ENCODE peak calls at places on chromosomes 13 and 19, in six cellular contexts. Z is stimulated activated CD4-positive, alpha-beta T cell treated with anti-CD3 and anti-CD28 coated beads, Interleukin-2, amount 100 ng/mL, for 24 hours; F is AG04449; A is 8988T; G is CD8-positive, alpha-beta T cell; Q is GM04504. P is an unnamed sample.

GRCh38 chr19:29084266-29084665 is 128.7 kb downstream of the UQCRFS1 start:
- DNase-seq in F (no peak), Z (no peak), Q (peak), G (no peak), A (no peak), P (no peak)

GRCh38 chr19:8321760-8322637 is 703 bp downstream of the RPS28 start:
- DNase-seq in Q (no peak), F (no peak), Z (peak), A (no peak), G (no peak), P (no peak)

GRCh38 chr13:41053384-41053826 is 7.9 kb upstream of the WBP4 start:
- DNase-seq in G (no peak), Z (no peak), A (no peak), F (no peak), Q (peak), P (no peak)

GRCh38 chr13:23639672-23640275 is 69.6 kb downstream of the TNFRSF19 start:
- DNase-seq in G (no peak), Z (no peak), A (no peak), Q (no peak), F (no peak), P (no peak)

GRCh38 chr19:40724848-40725247 is 7.9 kb downstream of the ITPKC start:
- DNase-seq in G (no peak), A (no peak), Z (no peak), F (no peak), Q (no peak), P (no peak)

GRCh38 chr19:711224-711623 is 2.5 kb downstream of the PALM start:
- DNase-seq in Z (no peak), F (no peak), G (no peak), A (no peak), Q (no peak), P (no peak)

GRCh38 chr13:108003626-108004025 is 211.7 kb downstream of the LIG4 start:
- DNase-seq in Q (no peak), A (no peak), G (no peak), Z (no peak), F (no peak), P (no peak)

GRCh38 chr19:50315773-50316448 is 13.3 kb downstream of the KCNC3 start:
- DNase-seq in Q (no peak), Z (peak), G (no peak), F (no peak), A (no peak), P (no peak)

GRCh38 chr19:20423381-20424207 is 142.0 kb downstream of the ZNF737 start:
- DNase-seq in Q (peak), G (peak), Z (peak), F (no peak), A (no peak), P (no peak)

GRCh38 chr19:32924200-32924599 is 47.6 kb downstream of the CEP89 start:
- DNase-seq in F (no peak), Q (no peak), A (no peak), G (no peak), Z (no peak), P (no peak)

GRCh38 chr19:8680676-8681344 is 17.8 kb downstream of the ACTL9 start:
- DNase-seq in Z (no peak), Q (no peak), G (no peak), A (no peak), F (no peak), P (no peak)

GRCh38 chr19:41939861-41940442 is 11.7 kb upstream of the ERFL start:
- DNase-seq in F (no peak), Q (no peak), G (peak), A (no peak), Z (peak), P (no peak)

GRCh38 chr19:45958320-45958719 is 15.3 kb downstream of the NOVA2 start:
- DNase-seq in F (no peak), A (no peak), G (no peak), Q (no peak), Z (no peak), P (no peak)

GRCh38 chr13:22726721-22727120 is 454.1 kb upstream of the SGCG start:
- DNase-seq in F (no peak), Z (no peak), Q (no peak), A (no peak), G (no peak), P (no peak)

GRCh38 chr19:44748426-44749254 is at the start of gene BCL3:
- DNase-seq in F (no peak), Z (peak), A (no peak), G (peak), Q (peak), P (no peak)